ENCODE peak calls at places on chromosomes 2 and 18, in five cellular contexts. Q is activated naive CD8-positive, alpha-beta T cell treated with anti-CD3 and anti-CD28 coated beads, Interleukin-2, amount 10 ng/mL, durations not matched to agents 7 days and 5 days; C is right lobe of liver; V is WTC11; O is C1 segment of cervical spinal cord. H is an unnamed sample.

GRCh38 chr18:63480476-63480875 is 3.7 kb downstream of the SERPINB5 start:
- DNase-seq in Q (no peak), C (peak; percentile 65), V (no peak), O (no peak), H (no peak)

GRCh38 chr18:67845035-67845434 is 328.5 kb upstream of the DSEL start:
- DNase-seq in Q (no peak), C (no peak), V (no peak), O (no peak), H (no peak)

GRCh38 chr2:70190086-70190412 is 770 bp downstream of the C2orf42 start:
- DNase-seq in Q (no peak), C (no peak), V (no peak), O (peak; percentile 40), H (no peak)

GRCh38 chr2:26570083-26570430 is 71.1 kb downstream of the CIB4 start:
- DNase-seq in Q (no peak), C (peak; percentile 31), V (no peak), O (no peak), H (no peak)

GRCh38 chr2:205903549-205904129 is 182.3 kb downstream of the INO80D start:
- DNase-seq in Q (no peak), C (peak; percentile 69), V (peak; percentile 57), O (no peak), H (no peak)

GRCh38 chr2:113175736-113176695 is 2.2 kb downstream of the PSD4 start:
- DNase-seq in Q (no peak), C (no peak), V (no peak), O (no peak), H (no peak)

GRCh38 chr2:222837643-222838056 is 23.2 kb upstream of the ACSL3 start:
- DNase-seq in Q (no peak), C (no peak), V (no peak), O (no peak), H (no peak)

GRCh38 chr18:7205346-7205745 is 25.5 kb upstream of the LRRC30 start:
- DNase-seq in Q (no peak), C (no peak), V (no peak), O (no peak), H (no peak)

GRCh38 chr2:130251865-130252620 is 53.8 kb upstream of the TUBA3E start:
- DNase-seq in Q (no peak), C (no peak), V (no peak), O (no peak), H (no peak)

GRCh38 chr2:237000481-237000880 is 85.2 kb upstream of the COPS8 start:
- DNase-seq in Q (no peak), C (no peak), V (no peak), O (no peak), H (no peak)

GRCh38 chr2:176680916-176681315 is 411.7 kb downstream of the MTX2 start:
- DNase-seq in Q (no peak), C (no peak), V (no peak), O (no peak), H (no peak)

GRCh38 chr18:54116541-54117257 is 107.8 kb downstream of the MBD2 start:
- DNase-seq in Q (no peak), C (no peak), V (no peak), O (no peak), H (no peak)

GRCh38 chr2:67437132-67437531 is 40.0 kb downstream of the ETAA1 start:
- DNase-seq in Q (no peak), C (no peak), V (no peak), O (no peak), H (no peak)

GRCh38 chr2:196331816-196332215 is 160.4 kb upstream of the STK17B start:
- DNase-seq in Q (no peak), C (no peak), V (no peak), O (no peak), H (no peak)

GRCh38 chr2:98464772-98465310 is 20.2 kb downstream of the INPP4A start:
- DNase-seq in Q (no peak), C (peak; percentile 26), V (no peak), O (no peak), H (no peak)

GRCh38 chr2:197209742-197210408 is 100.7 kb downstream of the ANKRD44 start:
- DNase-seq in Q (no peak), C (no peak), V (no peak), O (no peak), H (no peak)

GRCh38 chr2:160293401-160293911 is 93.4 kb upstream of the ITGB6 start:
- DNase-seq in Q (no peak), C (no peak), V (no peak), O (no peak), H (no peak)

GRCh38 chr2:15031745-15032240 is 399.3 kb downstream of the LRATD1 start:
- DNase-seq in Q (no peak), C (no peak), V (no peak), O (no peak), H (no peak)

GRCh38 chr2:108825736-108826135 is 39.2 kb downstream of the CCDC138 start:
- DNase-seq in Q (no peak), C (no peak), V (no peak), O (no peak), H (no peak)

GRCh38 chr2:197954328-197954727 is 149.9 kb downstream of the PLCL1 start:
- DNase-seq in Q (no peak), C (no peak), V (no peak), O (no peak), H (no peak)

GRCh38 chr2:199975297-199975895 is 20.0 kb downstream of the MAIP1 start:
- DNase-seq in Q (no peak), C (no peak), V (no peak), O (no peak), H (no peak)

GRCh38 chr18:74411475-74411874 is 45.6 kb downstream of the DIPK1C start:
- DNase-seq in Q (no peak), C (no peak), V (no peak), O (no peak), H (no peak)

GRCh38 chr2:241816431-241817121 is 7.6 kb downstream of the NEU4 start:
- DNase-seq in Q (no peak), C (no peak), V (no peak), O (no peak), H (no peak)

GRCh38 chr2:157698430-157698829 is 69.8 kb upstream of the ACVR1C start:
- DNase-seq in Q (no peak), C (no peak), V (no peak), O (no peak), H (no peak)

GRCh38 chr2:186887107-186888090 is 38.4 kb upstream of the ZSWIM2 start:
- DNase-seq in Q (no peak), C (no peak), V (no peak), O (no peak), H (no peak)